ENCODE peak calls at places on chromosomes 4 and X, in five cellular contexts. C, U, S, T and P are unnamed samples.

GRCh38 chrX:150813922-150814321 is 84.5 kb downstream of the CD99L2 start:
- DNase-seq in S (peak; percentile 3), T (no peak), U (no peak), C (no peak), P (no peak)

GRCh38 chrX:145832796-145833195 is 15.2 kb downstream of the SLITRK2 start:
- DNase-seq in S (no peak), C (no peak), T (no peak), U (no peak), P (no peak)

GRCh38 chrX:9935436-9935835 is 31.7 kb upstream of the CLDN34 start:
- DNase-seq in U (no peak), T (no peak), C (no peak), S (no peak), P (no peak)

GRCh38 chrX:15663439-15663838 is 1.2 kb downstream of the CLTRN start:
- DNase-seq in U (no peak), T (no peak), C (no peak), S (no peak), P (no peak)

GRCh38 chr4:83771113-83771705 is 235.3 kb downstream of the GPAT3 start:
- DNase-seq in T (peak; percentile 38), C (peak; percentile 35), U (no peak), S (no peak), P (no peak)

GRCh38 chr4:109411964-109412363 is 21.7 kb upstream of the SEC24B start:
- DNase-seq in S (no peak), C (peak; percentile 84), T (no peak), U (no peak), P (peak; percentile 35)

GRCh38 chr4:182643801-182644311 is 273.3 kb downstream of the DCTD start:
- DNase-seq in C (peak; percentile 63), S (no peak), U (no peak), T (peak; percentile 84), P (peak; percentile 57)

GRCh38 chrX:149286940-149287349 is 218.2 kb downstream of the IDS start:
- DNase-seq in S (peak; percentile 51), U (no peak), T (no peak), C (peak; percentile 10), P (no peak)

GRCh38 chrX:120736989-120737388 is 107.1 kb upstream of the C1GALT1C1 start:
- DNase-seq in S (no peak), T (no peak), C (no peak), U (no peak), P (no peak)

GRCh38 chrX:69504626-69505612 is 793 bp downstream of the NALF2 start:
- DNase-seq in U (no peak), T (no peak), S (no peak), C (no peak), P (no peak)

GRCh38 chr4:112058433-112058832 is 86.8 kb upstream of the FAM241A start:
- DNase-seq in T (peak; percentile 42), C (no peak), U (no peak), S (no peak), P (no peak)

GRCh38 chr4:126144838-126145237 is 830.1 kb downstream of the FAT4 start:
- DNase-seq in T (no peak), S (no peak), U (no peak), C (no peak), P (no peak)

GRCh38 chr4:151940926-151941617 is 180.3 kb upstream of the GATB start:
- DNase-seq in T (no peak), U (no peak), C (no peak), S (no peak), P (no peak)

GRCh38 chr4:85482000-85482738 is 7.2 kb downstream of the ARHGAP24 start:
- DNase-seq in T (no peak), C (no peak), U (no peak), S (no peak), P (no peak)

GRCh38 chr4:148067307-148067916 is 335.5 kb downstream of the ARHGAP10 start:
- DNase-seq in U (no peak), S (no peak), T (no peak), C (no peak), P (no peak)

GRCh38 chrX:19156223-19156622 is 34.0 kb upstream of the ADGRG2 start:
- DNase-seq in C (no peak), S (no peak), T (no peak), U (no peak), P (no peak)

GRCh38 chr4:112765317-112765989 is 128.5 kb downstream of the LARP7 start:
- DNase-seq in U (no peak), S (peak; percentile 10), C (no peak), T (no peak), P (no peak)

GRCh38 chr4:107736924-107737448 is 17.0 kb upstream of the PAPSS1 start:
- DNase-seq in C (no peak), S (peak; percentile 32), U (no peak), T (no peak), P (no peak)

GRCh38 chr4:11669156-11669555 is 240.5 kb upstream of the HS3ST1 start:
- DNase-seq in U (no peak), C (no peak), S (no peak), T (peak; percentile 5), P (no peak)

GRCh38 chrX:81120936-81121351 is 80.8 kb downstream of the HMGN5 start:
- DNase-seq in C (no peak), S (peak; percentile 38), T (peak; percentile 22), U (no peak), P (no peak)

GRCh38 chr4:29970626-29971025 is 749.5 kb upstream of the PCDH7 start:
- DNase-seq in C (no peak), T (peak; percentile 1), S (no peak), U (no peak), P (no peak)

GRCh38 chr4:52032005-52032404 is 6.1 kb downstream of the SGCB start:
- DNase-seq in U (no peak), T (no peak), C (no peak), S (no peak), P (no peak)

GRCh38 chrX:9614016-9614415 is 149.2 kb downstream of the TBL1X start:
- DNase-seq in T (peak; percentile 60), S (no peak), C (no peak), U (no peak), P (no peak)